ENCODE peak calls at places on chromosomes 11 and 22, in four cellular contexts. O, I, T and P are unnamed samples.

GRCh38 chr11:61486004-61486615 is 22.4 kb upstream of the LRRC10B start:
- DNase-seq in O (no peak), I (no peak), T (no peak), P (no peak)

GRCh38 chr22:45629469-45630089 is 42.1 kb upstream of the ATXN10 start:
- DNase-seq in I (no peak), O (no peak), T (no peak), P (no peak)

GRCh38 chr22:26558246-26558895 is 31.6 kb downstream of the TPST2 start:
- DNase-seq in T (no peak), O (no peak), I (no peak), P (no peak)

GRCh38 chr22:33049125-33049729 is 9.0 kb downstream of the SYN3 start:
- DNase-seq in O (peak), T (peak), I (no peak), P (peak)

GRCh38 chr11:126127898-126128297 is 65.2 kb upstream of the CDON start:
- DNase-seq in T (no peak), I (no peak), O (no peak), P (no peak)

GRCh38 chr22:33922268-33922667 is 2.0 kb upstream of the LARGE1 start:
- DNase-seq in O (no peak), T (peak), I (no peak), P (no peak)

GRCh38 chr11:115678942-115679341 is 174.7 kb upstream of the CADM1 start:
- DNase-seq in T (peak), I (no peak), O (no peak), P (no peak)

GRCh38 chr22:35510481-35510934 is 30.1 kb upstream of the RASD2 start:
- DNase-seq in I (no peak), T (no peak), O (no peak), P (no peak)

GRCh38 chr11:121722431-121723256 is 269.9 kb upstream of the SORL1-AS1 start:
- DNase-seq in I (no peak), T (peak), O (no peak), P (no peak)

GRCh38 chr22:20001082-20001638 is 15.5 kb downstream of the ARVCF start:
- DNase-seq in I (no peak), T (no peak), O (no peak), P (no peak)

GRCh38 chr11:11856638-11857037 is 14.9 kb downstream of the USP47 start:
- DNase-seq in O (no peak), T (no peak), I (no peak), P (no peak)

GRCh38 chr11:6357222-6357621 is 33.1 kb upstream of the SMPD1 start:
- DNase-seq in I (no peak), O (peak), T (peak), P (peak)

GRCh38 chr11:57324154-57324885 is 432 bp downstream of the TNKS1BP1 start:
- DNase-seq in O (no peak), T (peak), I (no peak), P (peak)

GRCh38 chr22:16959345-16959930 is 48.6 kb downstream of the GAB4 start:
- DNase-seq in I (no peak), O (no peak), T (no peak), P (no peak)